ENCODE peak calls at places on chromosomes 5 and 9, in ten cellular contexts. C is brain microvascular endothelial cell, M is left cardiac atrium, K is heart right ventricle, N is Peyer's patch, D is WTC11, P is posterior vena cava, S is NCI-H460, A is GM03348, J is GM19239. X is an unnamed sample.

GRCh38 chr9:596701-597100 is 244.8 kb upstream of the DMRT1 start:
- DNase-seq in S (no peak), M (no peak), A (no peak), N (no peak), C (no peak), J (no peak), P (no peak), K (no peak), D (no peak), X (no peak)

GRCh38 chr5:137040641-137041340 is 458.3 kb downstream of the SPOCK1 start:
- DNase-seq in A (no peak), S (no peak), K (no peak), M (no peak), J (no peak), P (no peak), N (no peak), D (no peak), C (no peak), X (no peak)

GRCh38 chr9:91082709-91083108 is 279.0 kb downstream of the AUH start:
- DNase-seq in D (no peak), A (no peak), K (no peak), M (no peak), C (no peak), S (no peak), N (no peak), J (no peak), P (no peak), X (no peak)

GRCh38 chr9:110148868-110149267 is 59.1 kb downstream of the C9orf152 start:
- DNase-seq in D (no peak), J (no peak), A (peak; percentile 53), S (no peak), N (no peak), C (peak; percentile 22), M (no peak), P (no peak), K (no peak), X (peak; percentile 79)

GRCh38 chr5:88692979-88693932 is 189.7 kb downstream of the MEF2C start:
- DNase-seq in K (no peak), J (no peak), S (no peak), A (no peak), N (no peak), D (peak; percentile 59), C (no peak), M (no peak), P (no peak), X (no peak)

GRCh38 chr9:33318225-33318624 is 27.9 kb downstream of the NFX1 start:
- DNase-seq in S (no peak), D (no peak), P (no peak), C (no peak), N (no peak), A (no peak), M (no peak), J (no peak), K (peak; percentile 9), X (no peak)

GRCh38 chr5:157659886-157660660 is 7.8 kb upstream of the SOX30 start:
- DNase-seq in J (no peak), A (no peak), N (no peak), D (no peak), C (no peak), K (no peak), M (no peak), P (no peak), S (no peak), X (no peak)

GRCh38 chr9:135230386-135230765 is 142.9 kb downstream of the OLFM1 start:
- DNase-seq in D (peak; percentile 4), P (no peak), J (no peak), K (no peak), M (no peak), C (no peak), N (no peak), A (no peak), S (no peak), X (no peak)

GRCh38 chr5:95725071-95725820 is 5.9 kb upstream of the RHOBTB3 start:
- DNase-seq in D (no peak), J (no peak), M (no peak), C (no peak), K (no peak), P (no peak), A (no peak), N (no peak), S (no peak), X (no peak)

GRCh38 chr5:11027660-11028059 is 266.6 kb upstream of the DAP start:
- DNase-seq in J (no peak), P (no peak), N (no peak), K (no peak), A (no peak), D (no peak), M (no peak), C (no peak), S (no peak), X (no peak)

GRCh38 chr9:98807811-98808195 is 333 bp downstream of the GALNT12 start:
- DNase-seq in C (no peak), S (no peak), K (no peak), D (peak; percentile 26), A (peak; percentile 56), M (no peak), N (no peak), J (no peak), P (no peak), X (no peak)

GRCh38 chr5:501040-501832 is 23.0 kb downstream of the SLC9A3 start:
- DNase-seq in K (no peak), M (no peak), C (no peak), A (no peak), D (no peak), S (no peak), N (no peak), J (no peak), P (no peak), X (no peak)

GRCh38 chr9:36450110-36450732 is 50.2 kb upstream of the RNF38 start:
- DNase-seq in A (peak; percentile 74), J (no peak), D (no peak), C (peak; percentile 12), P (peak; percentile 9), K (peak; percentile 18), M (no peak), N (no peak), S (peak; percentile 40), X (no peak)

GRCh38 chr5:77211013-77211690 is 672 bp downstream of the PDE8B start:
- DNase-seq in A (no peak), D (peak; percentile 41), J (no peak), M (no peak), C (no peak), K (no peak), P (no peak), N (no peak), S (no peak), X (no peak)